ENCODE peak calls at places on chromosome 12, in nine cellular contexts. M, B, E, I, F, S, X, R and P are unnamed samples.

GRCh38 chr12:68746572-68747180 is 700 bp downstream of the SLC35E3 start:
- DNase-seq in M (peak; percentile 68), B (peak; percentile 71), E (peak; percentile 7), I (peak; percentile 49), F (peak; percentile 91), S (peak; percentile 33), X (peak; percentile 75), R (peak; percentile 85), P (peak; percentile 21)

GRCh38 chr12:30823140-30823669 is 68.5 kb upstream of the CAPRIN2 start:
- DNase-seq in M (no peak), B (peak; percentile 42), E (peak; percentile 6), I (peak; percentile 72), F (peak; percentile 51), S (no peak), X (peak; percentile 57), R (peak; percentile 89), P (peak; percentile 34)

GRCh38 chr12:76108356-76108755 is 23.9 kb upstream of the NAP1L1 start:
- DNase-seq in M (no peak), B (no peak), E (no peak), I (no peak), F (no peak), S (no peak), X (no peak), R (peak; percentile 24), P (no peak)

GRCh38 chr12:48789858-48790326 is 1.0 kb upstream of the ADCY6 start:
- DNase-seq in M (no peak), B (no peak), E (no peak), I (no peak), F (no peak), S (no peak), X (no peak), R (no peak), P (no peak)

GRCh38 chr12:19885092-19885813 is 446.0 kb downstream of the AEBP2 start:
- DNase-seq in M (peak; percentile 54), B (no peak), E (no peak), I (no peak), F (no peak), S (no peak), X (peak; percentile 42), R (no peak), P (no peak)

GRCh38 chr12:108907861-108908302 is 28.0 kb downstream of the DAO start:
- DNase-seq in M (no peak), B (no peak), E (no peak), I (peak; percentile 33), F (peak; percentile 5), S (no peak), X (no peak), R (no peak), P (no peak)

GRCh38 chr12:3350432-3350831 is 140.6 kb upstream of the PRMT8 start:
- DNase-seq in M (no peak), B (no peak), E (no peak), I (no peak), F (no peak), S (no peak), X (no peak), R (no peak), P (no peak)

GRCh38 chr12:123269395-123269892 is 2.2 kb downstream of the CDK2AP1 start:
- DNase-seq in M (peak; percentile 61), B (peak; percentile 68), E (peak; percentile 21), I (peak; percentile 90), F (peak; percentile 89), S (peak; percentile 70), X (peak; percentile 77), R (peak; percentile 92), P (peak; percentile 34)

GRCh38 chr12:3117628-3118027 is 40.4 kb downstream of the TSPAN9 start:
- DNase-seq in M (peak; percentile 93), B (no peak), E (no peak), I (no peak), F (peak; percentile 88), S (no peak), X (no peak), R (no peak), P (no peak)

GRCh38 chr12:57456145-57456700 is 1.1 kb downstream of the INHBE start:
- DNase-seq in M (peak; percentile 44), B (no peak), E (no peak), I (peak; percentile 93), F (peak; percentile 55), S (peak; percentile 85), X (no peak), R (peak; percentile 95), P (no peak)

GRCh38 chr12:126663304-126664094 is 1598.3 kb downstream of the AACS start:
- DNase-seq in M (no peak), B (no peak), E (no peak), I (peak; percentile 68), F (peak; percentile 14), S (peak; percentile 32), X (no peak), R (peak; percentile 83), P (no peak)

GRCh38 chr12:4418913-4419312 is 26.7 kb downstream of the FGF6 start:
- DNase-seq in M (no peak), B (no peak), E (no peak), I (no peak), F (no peak), S (no peak), X (no peak), R (peak; percentile 37), P (no peak)

GRCh38 chr12:120229071-120229582 is 28.2 kb upstream of the RPLP0 start:
- DNase-seq in M (no peak), B (no peak), E (no peak), I (peak; percentile 75), F (no peak), S (peak; percentile 35), X (no peak), R (no peak), P (no peak)

GRCh38 chr12:123950476-123951169 is 22.0 kb downstream of the CCDC92 start:
- DNase-seq in M (no peak), B (no peak), E (no peak), I (no peak), F (no peak), S (no peak), X (peak; percentile 55), R (no peak), P (no peak)

DNA sequence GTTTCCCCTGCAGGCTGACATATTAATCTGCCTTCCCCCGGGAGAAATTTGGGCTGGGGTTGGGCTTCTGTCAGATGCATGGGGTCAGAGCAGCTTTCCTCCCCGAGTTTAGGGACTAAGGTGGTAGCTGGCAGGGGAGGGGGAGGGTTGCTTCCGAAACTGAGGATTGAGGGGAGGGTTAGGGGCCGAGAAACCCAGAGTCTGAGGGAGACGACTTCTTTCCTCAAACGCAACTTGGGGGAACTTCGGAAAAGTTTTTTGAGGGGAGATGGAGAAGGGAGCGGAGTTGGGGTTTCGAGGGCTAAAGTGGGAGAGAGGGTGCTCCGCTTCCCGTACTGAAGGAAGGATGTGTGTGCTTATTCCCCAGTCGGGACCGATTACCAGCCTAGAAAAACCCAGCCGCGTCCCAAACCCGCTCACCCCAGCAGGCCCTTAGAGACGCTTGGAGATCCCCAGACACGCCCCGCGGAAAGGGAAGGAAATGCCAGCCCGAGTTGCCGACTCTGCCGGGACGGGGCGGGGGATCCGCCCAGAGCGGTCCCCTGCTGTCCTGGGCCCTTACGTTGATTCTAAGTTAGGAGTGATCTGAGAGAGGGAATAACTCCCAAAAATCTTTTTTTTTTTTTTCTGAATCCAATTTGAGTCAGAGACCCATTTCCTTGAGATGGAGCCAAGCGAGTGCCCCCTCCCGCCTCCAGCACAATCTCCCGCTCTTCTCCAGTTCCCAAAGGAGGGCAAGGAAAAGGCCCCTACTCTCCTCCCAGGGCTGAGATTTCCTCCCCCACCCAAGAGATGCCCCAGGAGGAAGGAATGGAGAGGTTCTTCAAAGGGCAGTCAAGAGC is 61.9 kb downstream of the SMUG1 start:
- DNase-seq in M (no peak), B (no peak), E (no peak), I (peak; percentile 77), F (peak; percentile 83), S (no peak), X (peak; percentile 85), R (peak; percentile 87), P (no peak)
- H3K4me3 ChIP-seq in M (no peak overlapping the region), B (peak overlapping the region; percentile 35), E (peak overlapping the region; percentile 24), I (peak overlapping the region; percentile 74), F (peak overlapping the region; percentile 98), S (no peak overlapping the region), X (peak overlapping the region; percentile 87), R (peak overlapping the region; percentile 74), P (peak overlapping the region; percentile 54)

GRCh38 chr12:125187780-125188741 is 122.8 kb downstream of the AACS start:
- DNase-seq in M (no peak), B (no peak), E (no peak), I (peak; percentile 78), F (no peak), S (no peak), X (no peak), R (peak; percentile 90), P (no peak)
- H3K4me1 ChIP-seq in M (no peaks in the 10 kb centered on the region), B (peaks cover 8% of the 10 kb centered on the region), E (peaks cover 8% of the 10 kb centered on the region), I (peaks cover 61% of the 10 kb centered on the region), F (peaks cover 3% of the 10 kb centered on the region), S (peaks cover 85% of the 10 kb centered on the region), X (peaks cover 9% of the 10 kb centered on the region), R (peaks cover 24% of the 10 kb centered on the region), P (peaks cover 6% of the 10 kb centered on the region)

GRCh38 chr12:104738841-104739642 is 219.0 kb downstream of the SLC41A2 start:
- DNase-seq in M (no peak), B (no peak), E (no peak), I (no peak), F (no peak), S (no peak), X (no peak), R (no peak), P (no peak)

GRCh38 chr12:104741497-104742367 is 216.4 kb downstream of the SLC41A2 start:
- DNase-seq in M (no peak), B (no peak), E (no peak), I (peak; percentile 41), F (no peak), S (no peak), X (no peak), R (no peak), P (no peak)

GRCh38 chr12:104742551-104742961 is 215.5 kb downstream of the SLC41A2 start:
- DNase-seq in M (no peak), B (no peak), E (no peak), I (no peak), F (no peak), S (no peak), X (no peak), R (no peak), P (no peak)

GRCh38 chr12:104740668-104741067 is 217.4 kb downstream of the SLC41A2 start:
- DNase-seq in M (no peak), B (no peak), E (no peak), I (no peak), F (no peak), S (peak; percentile 52), X (no peak), R (no peak), P (no peak)

DNA sequence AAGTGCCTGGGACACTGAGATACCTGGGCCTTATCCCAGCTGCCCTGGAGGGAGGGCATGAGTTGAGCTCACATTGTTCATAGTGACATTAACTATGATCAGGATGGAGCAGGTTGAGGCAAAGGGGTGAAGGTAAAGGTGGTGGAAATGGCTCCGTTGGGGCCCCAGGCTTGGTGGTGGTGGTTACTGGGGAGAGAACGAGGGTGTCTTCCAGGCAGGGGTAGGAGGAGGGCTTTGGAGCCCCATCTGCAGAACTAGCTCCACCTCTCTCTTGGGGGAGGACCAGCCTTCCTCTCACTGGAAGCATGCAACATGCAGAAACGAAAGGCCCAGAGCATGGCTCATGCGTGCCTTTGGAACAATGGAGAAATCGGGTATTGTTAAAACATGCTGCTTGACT is 217.0 kb downstream of the SLC41A2 start:
- DNase-seq in M (no peak), B (no peak), E (no peak), I (no peak), F (no peak), S (no peak), X (no peak), R (no peak), P (no peak)
- H3K4me3 ChIP-seq in M (no peak overlapping the region), B (no peak overlapping the region), E (no peak overlapping the region), I (no peak overlapping the region), F (no peak overlapping the region), S (no peak overlapping the region), X (no peak overlapping the region), R (no peak overlapping the region), P (peak overlapping the region; percentile 16)

GRCh38 chr12:95815635-95816212 is 25.2 kb upstream of the NTN4 start:
- DNase-seq in M (peak; percentile 62), B (no peak), E (no peak), I (peak; percentile 46), F (peak; percentile 66), S (peak; percentile 27), X (no peak), R (no peak), P (no peak)
- H3K4me1 ChIP-seq in M (no peaks in the 10 kb centered on the region), B (no peaks in the 10 kb centered on the region), E (no peaks in the 10 kb centered on the region), I (no peaks in the 10 kb centered on the region), F (no peaks in the 10 kb centered on the region), S (no peaks in the 10 kb centered on the region), X (no peaks in the 10 kb centered on the region), R (no peaks in the 10 kb centered on the region), P (no peaks in the 10 kb centered on the region)